ENCODE peak calls at places on chromosomes 2 and 18, in six cellular contexts. N is stomach, W is cardiac muscle cell, C is HCT116, M is right lobe of liver, Y is mucosa of descending colon. D is an unnamed sample. For H3K36me3 and H3K4me1, the result is how much of the 10 kb centered on the place peaks cover.

GRCh38 chr2:42049411-42050349 is 1.9 kb downstream of the PKDCC start:
- DNase-seq in N (no peak), W (peak), C (no peak), M (no peak), Y (peak), D (peak)

GRCh38 chr18:13425357-13426095 is 207.0 kb downstream of the LDLRAD4 start:
- DNase-seq in N (no peak), W (no peak), C (no peak), M (no peak), Y (peak), D (no peak)

GRCh38 chr2:64844087-64844486 is 145.1 kb upstream of the SLC1A4 start:
- DNase-seq in N (no peak), W (no peak), C (no peak), M (no peak), Y (no peak), D (no peak)

GRCh38 chr18:3008546-3008945 is 4.4 kb downstream of the LPIN2 start:
- DNase-seq in N (no peak), W (no peak), C (no peak), M (no peak), Y (no peak), D (no peak)

GRCh38 chr18:34803877-34804276 is 93.8 kb downstream of the DTNA start:
- DNase-seq in N (no peak), W (no peak), C (no peak), M (no peak), Y (no peak), D (no peak)

GRCh38 chr2:212064318-212064717 is 474.3 kb downstream of the ERBB4 start:
- DNase-seq in N (no peak), W (no peak), C (no peak), M (no peak), Y (no peak), D (no peak)

GRCh38 chr18:4813708-4814107 is 358.6 kb upstream of the DLGAP1 start:
- DNase-seq in N (no peak), W (no peak), C (no peak), M (no peak), Y (no peak), D (no peak)

GRCh38 chr18:58321986-58322385 is 278.0 kb downstream of the NEDD4L start:
- DNase-seq in N (peak), W (peak), C (peak), M (peak), Y (peak), D (peak)

GRCh38 chr18:46677609-46678470 is 20.8 kb upstream of the LOXHD1 start:
- DNase-seq in N (no peak), W (peak), C (peak), M (no peak), Y (no peak), D (no peak)

GRCh38 chr2:173652311-173652710 is 297.6 kb downstream of the CDCA7 start:
- DNase-seq in N (no peak), W (no peak), C (peak), M (no peak), Y (no peak), D (no peak)

GRCh38 chr2:25362564-25363145 is 20.9 kb upstream of the DNMT3A start:
- DNase-seq in N (peak), W (no peak), C (no peak), M (no peak), Y (peak), D (peak)

GRCh38 chr2:29105375-29105774 is 9.8 kb upstream of the CLIP4 start:
- DNase-seq in N (no peak), W (no peak), C (no peak), M (no peak), Y (no peak), D (no peak)

GRCh38 chr18:46702399-46702798 is 45.4 kb upstream of the LOXHD1 start:
- DNase-seq in N (no peak), W (no peak), C (no peak), M (no peak), Y (no peak), D (peak)

GRCh38 chr2:101002562-101003277 is 631 bp downstream of the RPL31 start:
- DNase-seq in N (no peak), W (no peak), C (no peak), M (no peak), Y (no peak), D (no peak)

GRCh38 chr2:429575-430254 is 141.8 kb upstream of the ALKAL2 start:
- DNase-seq in N (no peak), W (no peak), C (no peak), M (no peak), Y (no peak), D (no peak)

DNA sequence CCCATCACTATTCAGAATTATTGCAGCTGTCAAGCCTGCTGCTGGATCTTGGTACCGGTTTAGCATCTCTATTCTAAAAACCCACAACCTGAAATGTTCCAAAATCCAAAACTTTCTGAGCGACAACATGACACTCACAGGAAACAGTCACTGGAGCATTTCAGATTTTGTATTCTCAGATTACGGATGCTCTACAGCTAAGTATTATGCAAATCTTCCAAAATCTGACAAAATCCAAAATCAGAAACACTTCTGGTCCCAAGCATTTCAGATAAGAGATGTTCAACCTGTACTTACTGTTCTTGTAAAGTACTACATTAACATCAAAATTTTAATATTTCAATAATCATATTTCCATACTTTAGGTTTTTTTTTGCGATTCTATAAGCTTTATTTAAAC is 12.4 kb downstream of the PDIA6 start:
- DNase-seq in N (no peak), W (no peak), C (no peak), M (no peak), Y (no peak), D (no peak)
- H3K36me3 ChIP-seq in N (half or more), W (under half), C (under half), M (half or more), Y (under half), D (half or more)

GRCh38 chr18:21083017-21083416 is 28.6 kb downstream of the ROCK1 start:
- DNase-seq in N (no peak), W (no peak), C (no peak), M (no peak), Y (no peak), D (no peak)

GRCh38 chr18:21081425-21081824 is 30.2 kb downstream of the ROCK1 start:
- DNase-seq in N (no peak), W (no peak), C (no peak), M (no peak), Y (no peak), D (no peak)

GRCh38 chr18:21084511-21085078 is 27.0 kb downstream of the ROCK1 start:
- DNase-seq in N (no peak), W (no peak), C (no peak), M (no peak), Y (no peak), D (no peak)

GRCh38 chr18:21085579-21086161 is 25.9 kb downstream of the ROCK1 start:
- DNase-seq in N (no peak), W (no peak), C (no peak), M (no peak), Y (no peak), D (no peak)

DNA sequence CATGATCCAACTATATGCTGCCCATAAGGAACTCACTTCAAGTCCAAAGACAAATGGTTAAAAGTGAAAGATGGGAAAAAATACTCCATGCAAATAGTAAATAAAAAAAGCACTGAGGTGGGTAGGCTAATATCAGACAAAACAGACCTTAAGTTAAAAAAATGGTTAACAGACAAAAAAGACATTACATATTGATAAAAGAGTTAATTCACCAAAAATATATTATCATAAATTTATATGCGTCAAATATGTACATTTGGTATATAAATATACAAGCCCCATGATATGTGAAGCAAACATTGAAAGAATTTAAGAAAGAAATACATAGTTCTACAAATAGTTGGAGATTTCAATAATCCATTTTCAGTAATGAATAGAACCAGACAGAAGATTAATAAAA is 31.0 kb downstream of the ROCK1 start:
- DNase-seq in N (no peak), W (no peak), C (no peak), M (no peak), Y (no peak), D (no peak)
- H3K4me1 ChIP-seq in N (under half), W (under half), C (under half), M (under half), Y (under half), D (under half)

GRCh38 chr2:53040536-53041229 is 726.9 kb upstream of the CHAC2 start:
- DNase-seq in N (no peak), W (no peak), C (no peak), M (no peak), Y (no peak), D (no peak)
- TF ChIP-seq CTCF in N (no peak), W (peak), C (peak), M (no peak), Y (no peak), D (no peak)

GRCh38 chr2:231219289-231219688 is 20.9 kb downstream of the ARMC9 start:
- DNase-seq in N (no peak), W (no peak), C (no peak), M (no peak), Y (no peak), D (no peak)
- H3K36me3 ChIP-seq in N (half or more), W (under half), C (under half), M (under half), Y (under half), D (under half)

DNA sequence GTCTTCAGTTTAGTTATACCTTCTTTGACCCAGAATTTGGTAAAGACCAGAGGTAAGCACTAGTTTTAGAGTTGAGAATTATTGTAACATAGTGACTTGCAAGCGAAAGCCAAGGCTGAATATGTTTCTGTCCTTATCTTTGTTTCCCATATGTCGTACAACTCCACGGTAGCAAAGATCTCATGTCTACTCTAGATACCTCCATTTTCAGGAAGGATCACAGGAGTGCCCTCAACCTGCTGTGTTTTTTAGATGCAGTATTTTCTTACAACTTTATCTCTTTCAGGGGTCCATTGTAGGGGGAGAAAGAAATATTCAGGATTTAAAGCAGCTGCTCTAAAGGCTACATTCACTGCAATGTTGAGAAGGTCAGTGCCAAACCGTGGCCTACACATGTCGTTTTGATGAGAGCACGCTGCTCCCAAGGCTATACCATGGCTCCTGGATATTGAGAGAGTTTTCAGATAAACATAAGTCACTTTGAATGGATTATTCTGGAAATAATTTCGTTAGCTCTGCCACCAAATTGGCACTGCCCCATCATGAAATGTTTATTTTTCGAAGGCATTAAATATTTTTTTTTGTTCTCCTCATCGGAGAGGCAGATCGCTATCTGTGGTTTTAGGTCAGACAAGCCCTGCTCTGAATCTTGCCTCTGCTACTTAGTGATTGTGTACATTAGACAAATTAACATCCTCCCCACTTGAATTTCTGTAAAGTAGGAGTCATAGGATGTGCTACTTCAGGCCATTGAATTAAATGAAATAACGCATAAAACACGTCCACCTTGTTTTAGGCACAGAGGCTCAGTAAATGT is 2.1 kb downstream of the RHBDD1 start:
- DNase-seq in N (no peak), W (no peak), C (no peak), M (no peak), Y (no peak), D (no peak)
- H3K4me1 ChIP-seq in N (under half), W (under half), C (under half), M (under half), Y (under half), D (under half)

DNA sequence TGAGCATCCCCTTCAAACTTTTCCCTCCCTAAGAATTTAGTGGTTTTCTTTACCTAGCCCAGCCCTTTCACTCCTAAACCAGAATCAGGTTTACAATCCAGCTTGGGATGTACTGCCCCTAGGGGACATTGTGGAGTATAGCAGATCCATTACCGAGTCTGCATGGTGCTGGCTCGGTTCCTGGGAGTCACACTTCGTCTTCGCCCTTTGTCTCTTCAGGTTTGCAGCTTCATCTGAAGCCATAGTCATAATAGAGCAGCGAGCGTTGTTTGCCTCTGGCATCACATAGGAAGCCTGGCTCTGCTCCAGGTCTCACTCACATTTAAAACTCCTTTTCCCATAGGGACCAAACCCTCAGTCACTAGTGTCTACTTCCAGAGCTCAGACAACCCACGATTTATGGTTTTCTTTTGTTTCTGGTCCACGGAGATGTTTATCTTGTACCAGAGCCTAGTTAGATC is 16.8 kb upstream of the LYPD6 start:
- DNase-seq in N (peak), W (peak), C (peak), M (peak), Y (peak), D (no peak)
- TF ChIP-seq CTCF in N (peak), W (peak), C (peak), M (peak), Y (peak), D (peak)

GRCh38 chr2:219565130-219566080 is 5.9 kb downstream of the OBSL1 start:
- DNase-seq in N (no peak), W (no peak), C (no peak), M (no peak), Y (no peak), D (no peak)
- H3K36me3 ChIP-seq in N (under half), W (half or more), C (under half), M (under half), Y (under half), D (half or more)